ENCODE peak calls at places on chromosomes 4 and X, in four cellular contexts. Q is SHP77; I is stimulated activated CD4-positive, alpha-beta T cell treated with anti-CD3 and anti-CD28 coated beads, Interleukin-2, amount 100 ng/mL, for 24 hours; X is ovary. J is an unnamed sample.

GRCh38 chr4:156971623-156972369 is at the start of gene PDGFC:
- DNase-seq in Q (peak; percentile 20), I (peak; percentile 16), X (peak; percentile 82), J (peak; percentile 92)

GRCh38 chrX:42490111-42490510 is 287.9 kb downstream of the PPP1R2C start:
- DNase-seq in Q (no peak), I (no peak), X (no peak), J (no peak)

GRCh38 chr4:153651961-153652784 is 31.9 kb upstream of the TLR2 start:
- DNase-seq in Q (no peak), I (no peak), X (no peak), J (no peak)

GRCh38 chr4:149176019-149176418 is 639.6 kb downstream of the IQCM start:
- DNase-seq in Q (no peak), I (no peak), X (no peak), J (peak; percentile 20)

GRCh38 chrX:290476-291166 is 9.4 kb downstream of the PLCXD1 start:
- DNase-seq in Q (no peak), I (no peak), X (no peak), J (no peak)

GRCh38 chrX:115898382-115899001 is 272.1 kb upstream of the AGTR2 start:
- DNase-seq in Q (no peak), I (no peak), X (peak; percentile 84), J (peak; percentile 55)

GRCh38 chrX:86047174-86047991 is at the start of gene CHM:
- DNase-seq in Q (no peak), I (peak; percentile 53), X (peak; percentile 68), J (peak; percentile 72)

GRCh38 chr4:66062044-66062443 is 391.8 kb upstream of the EPHA5 start:
- DNase-seq in Q (no peak), I (no peak), X (no peak), J (no peak)

GRCh38 chr4:11051181-11051580 is 366.6 kb upstream of the CLNK start:
- DNase-seq in Q (no peak), I (no peak), X (no peak), J (no peak)

GRCh38 chrX:150200820-150201287 is 162.3 kb upstream of the MAMLD1 start:
- DNase-seq in Q (peak; percentile 48), I (peak; percentile 46), X (peak; percentile 69), J (no peak)

GRCh38 chr4:157713342-157713741 is 459.5 kb downstream of the GASK1B start:
- DNase-seq in Q (peak; percentile 22), I (no peak), X (no peak), J (no peak)

GRCh38 chr4:160299608-160300007 is 1196.7 kb downstream of the RAPGEF2 start:
- DNase-seq in Q (no peak), I (no peak), X (no peak), J (no peak)

GRCh38 chr4:110119880-110120279 is 78.5 kb downstream of the ELOVL6 start:
- DNase-seq in Q (no peak), I (no peak), X (no peak), J (no peak)

GRCh38 chrX:57121162-57121741 is at the start of gene SPIN2B:
- DNase-seq in Q (peak; percentile 95), I (peak; percentile 79), X (peak; percentile 61), J (peak; percentile 91)

GRCh38 chrX:14851526-14851925 is 21.3 kb downstream of the FANCB start:
- DNase-seq in Q (no peak), I (no peak), X (no peak), J (no peak)

GRCh38 chr4:110055014-110055768 is 142.5 kb downstream of the EGF start:
- DNase-seq in Q (no peak), I (no peak), X (no peak), J (peak; percentile 2)

GRCh38 chr4:165368567-165368966 is 10.2 kb upstream of the CPE start:
- DNase-seq in Q (no peak), I (no peak), X (no peak), J (no peak)

GRCh38 chr4:2251073-2251794 is 9.3 kb upstream of the HAUS3 start:
- DNase-seq in Q (no peak), I (peak; percentile 14), X (no peak), J (no peak)

GRCh38 chr4:137735561-137736104 is 203.3 kb upstream of the PCDH18 start:
- DNase-seq in Q (no peak), I (no peak), X (no peak), J (no peak)

GRCh38 chrX:118475903-118476302 is 19.7 kb upstream of the DOCK11 start:
- DNase-seq in Q (no peak), I (no peak), X (no peak), J (no peak)

GRCh38 chr4:86472377-86473019 is 112.6 kb upstream of the MAPK10 start:
- DNase-seq in Q (no peak), I (no peak), X (no peak), J (no peak)

GRCh38 chr4:71026086-71026485 is 32.6 kb downstream of the DCK start:
- DNase-seq in Q (peak; percentile 22), I (no peak), X (no peak), J (no peak)

GRCh38 chrX:15055146-15055930 is 182.1 kb downstream of the MOSPD2 start:
- DNase-seq in Q (no peak), I (no peak), X (no peak), J (no peak)